ENCODE peak calls at places on chromosomes 6 and 20, in four cellular contexts. One of them, this sample, is unnamed.

GRCh38 chr6:9405369-9405768 is 970.0 kb upstream of the SLC35B3 start:
- DNase-seq in endodermal cell: no peak
- DNase-seq in PC-3: peak; percentile 95
- DNase-seq in HCT116: peak; percentile 63
- DNase-seq in this sample: no peak

GRCh38 chr20:45340951-45341350 is 7.3 kb downstream of the SDC4 start:
- DNase-seq in PC-3: no peak
- DNase-seq in endodermal cell: peak; percentile 82
- DNase-seq in HCT116: no peak
- DNase-seq in this sample: no peak

GRCh38 chr6:157221049-157221816 is 102.1 kb downstream of the TMEM242 start:
- DNase-seq in endodermal cell: peak; percentile 86
- DNase-seq in PC-3: peak; percentile 90
- DNase-seq in HCT116: peak; percentile 63
- DNase-seq in this sample: peak; percentile 94

GRCh38 chr6:117502580-117502979 is 20.1 kb downstream of the DCBLD1 start:
- DNase-seq in endodermal cell: no peak
- DNase-seq in PC-3: no peak
- DNase-seq in HCT116: no peak
- DNase-seq in this sample: no peak

GRCh38 chr20:62337558-62338293 is 29.4 kb downstream of the LAMA5 start:
- DNase-seq in endodermal cell: no peak
- DNase-seq in PC-3: no peak
- DNase-seq in HCT116: no peak
- DNase-seq in this sample: peak; percentile 54

GRCh38 chr6:141261016-141261671 is 871.6 kb upstream of the GJE1 start:
- DNase-seq in PC-3: no peak
- DNase-seq in HCT116: no peak
- DNase-seq in endodermal cell: no peak
- DNase-seq in this sample: no peak

GRCh38 chr6:31614075-31614619 is 887 bp upstream of the AIF1 start:
- DNase-seq in HCT116: no peak
- DNase-seq in endodermal cell: no peak
- DNase-seq in PC-3: no peak
- DNase-seq in this sample: no peak

GRCh38 chr6:168268755-168269154 is 50.8 kb downstream of the DACT2 start:
- DNase-seq in PC-3: no peak
- DNase-seq in endodermal cell: no peak
- DNase-seq in HCT116: no peak
- DNase-seq in this sample: no peak

GRCh38 chr20:42100137-42100704 is 482.0 kb upstream of the CHD6 start:
- DNase-seq in endodermal cell: no peak
- DNase-seq in HCT116: no peak
- DNase-seq in PC-3: no peak
- DNase-seq in this sample: no peak

DNA sequence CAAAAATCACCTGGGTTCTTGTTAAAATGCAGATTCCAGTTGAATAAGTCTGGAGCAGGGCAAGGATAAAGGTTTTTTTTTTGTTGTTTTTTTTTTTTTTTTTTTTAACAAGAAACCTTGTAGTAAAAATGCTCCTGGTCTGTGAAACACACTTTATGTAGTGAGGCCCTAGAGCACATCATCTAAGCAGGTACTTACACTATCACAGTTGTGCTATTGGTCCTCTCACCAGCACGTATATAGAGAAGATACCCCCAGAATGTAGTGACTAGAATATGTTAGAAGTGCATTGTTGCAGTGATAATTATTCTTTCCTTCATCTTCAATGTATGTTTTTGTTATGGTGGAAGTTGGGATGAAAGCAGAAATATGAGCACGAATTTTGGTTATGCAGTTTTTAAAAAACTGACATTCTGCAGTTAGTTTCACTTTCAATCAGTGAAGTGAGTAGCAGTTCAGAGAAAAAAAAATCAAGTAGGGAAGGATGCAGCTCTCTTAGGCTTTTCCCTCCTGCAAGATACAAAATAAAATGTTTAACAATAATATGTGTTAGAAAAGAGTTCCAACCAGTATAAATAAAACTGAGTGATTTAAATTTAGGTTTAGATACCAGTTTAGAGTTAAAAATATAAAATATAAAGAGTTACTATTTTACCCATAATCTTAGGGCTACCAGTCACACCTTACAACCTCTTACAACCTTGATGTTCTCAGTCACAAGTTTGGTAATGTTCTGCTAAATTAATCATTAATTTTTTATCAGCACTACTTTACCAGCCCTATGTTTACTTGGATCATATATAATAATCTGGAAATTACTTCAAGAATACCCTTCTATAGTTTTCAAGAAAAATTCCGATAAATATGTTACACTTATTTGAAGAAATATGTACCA is 9.2 kb upstream of the DEFB113 start:
- DNase-seq in endodermal cell: no peak
- DNase-seq in PC-3: no peak
- DNase-seq in HCT116: no peak
- DNase-seq in this sample: no peak
- H3K9ac ChIP-seq in endodermal cell: no peak overlapping the region
- H3K9ac ChIP-seq in PC-3: no peak overlapping the region
- H3K9ac ChIP-seq in HCT116: no peak overlapping the region
- H3K9ac ChIP-seq in this sample: no peak overlapping the region

GRCh38 chr6:82954351-82954750 is 111.3 kb downstream of the UBE3D start:
- DNase-seq in endodermal cell: no peak
- DNase-seq in PC-3: peak; percentile 3
- DNase-seq in HCT116: no peak
- DNase-seq in this sample: no peak
- H3K9ac ChIP-seq in endodermal cell: no peak overlapping the region
- H3K9ac ChIP-seq in PC-3: no peak overlapping the region
- H3K9ac ChIP-seq in HCT116: no peak overlapping the region
- H3K9ac ChIP-seq in this sample: peak overlapping the region; percentile 42

GRCh38 chr6:27178860-27179259 is 68.6 kb upstream of the PRSS16 start:
- DNase-seq in PC-3: no peak
- DNase-seq in HCT116: no peak
- DNase-seq in endodermal cell: peak; percentile 73
- DNase-seq in this sample: no peak
- H3K9ac ChIP-seq in PC-3: peak overlapping the region; percentile 90
- H3K9ac ChIP-seq in HCT116: no peak overlapping the region
- H3K9ac ChIP-seq in endodermal cell: peak overlapping the region; percentile 93
- H3K9ac ChIP-seq in this sample: no peak overlapping the region

GRCh38 chr6:112911949-112912348 is 564.8 kb downstream of the RFPL4B start:
- DNase-seq in HCT116: no peak
- DNase-seq in PC-3: no peak
- DNase-seq in endodermal cell: no peak
- DNase-seq in this sample: no peak
- H3K9ac ChIP-seq in HCT116: no peak overlapping the region
- H3K9ac ChIP-seq in PC-3: no peak overlapping the region
- H3K9ac ChIP-seq in endodermal cell: no peak overlapping the region
- H3K9ac ChIP-seq in this sample: no peak overlapping the region

DNA sequence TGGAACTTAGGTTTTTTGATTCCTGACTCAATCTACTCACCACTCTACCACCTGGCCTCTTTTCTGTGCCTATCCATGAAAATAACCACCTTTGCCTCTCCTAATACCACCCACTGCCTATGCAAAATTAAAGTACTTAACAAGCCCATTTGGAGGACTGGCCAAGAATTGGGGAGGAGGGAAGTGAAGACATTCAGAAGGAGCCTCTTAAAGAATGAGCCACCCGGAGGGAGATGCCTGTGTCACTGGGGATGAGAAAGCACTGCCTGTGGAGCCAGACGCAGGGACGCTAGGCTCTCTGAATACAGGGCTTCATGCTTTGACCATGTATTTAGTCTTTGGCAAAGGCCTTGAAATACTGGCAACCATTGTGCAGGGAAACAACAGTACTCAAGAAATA is 40.0 kb upstream of the MRPS10 start:
- DNase-seq in endodermal cell: peak; percentile 83
- DNase-seq in HCT116: no peak
- DNase-seq in PC-3: no peak
- DNase-seq in this sample: no peak
- H3K9ac ChIP-seq in endodermal cell: no peak overlapping the region
- H3K9ac ChIP-seq in HCT116: no peak overlapping the region
- H3K9ac ChIP-seq in PC-3: no peak overlapping the region
- H3K9ac ChIP-seq in this sample: no peak overlapping the region

GRCh38 chr6:36027501-36028087 is at the start of gene MAPK14:
- DNase-seq in HCT116: peak; percentile 100
- DNase-seq in PC-3: peak; percentile 100
- DNase-seq in endodermal cell: peak; percentile 100
- DNase-seq in this sample: peak; percentile 100
- H3K9ac ChIP-seq in HCT116: peak within 1 kb of the TSS; percentile 92
- H3K9ac ChIP-seq in PC-3: peak within 1 kb of the TSS; percentile 93
- H3K9ac ChIP-seq in endodermal cell: peak within 1 kb of the TSS; percentile 84
- H3K9ac ChIP-seq in this sample: peak within 1 kb of the TSS; percentile 99

This sample was measured in Karpas-422.